ENCODE peak calls at places on chromosomes 12 and 14, in ten cellular contexts. B is CD8-positive, alpha-beta T cell; V is ovary; Y is fibroblast of mammary gland; P is breast epithelium; Q is heart left ventricle; F is transverse colon; J is lung; E is astrocyte of the cerebellum; I is fibroblast of villous mesenchyme. S is an unnamed sample.

GRCh38 chr12:13087766-13088165 is 15.7 kb downstream of the GSG1 start:
- DNase-seq in P (no peak), V (no peak), Q (no peak), F (no peak), E (no peak), Y (no peak), I (no peak), B (no peak), J (no peak), S (no peak)

GRCh38 chr14:105979446-105979845 is 453.1 kb downstream of the TMEM121 start:
- DNase-seq in F (no peak), B (no peak), I (no peak), Y (no peak), P (no peak), V (no peak), Q (no peak), E (no peak), J (no peak), S (no peak)

GRCh38 chr14:86196476-86196875 is 666.5 kb downstream of the FLRT2 start:
- DNase-seq in Q (no peak), F (no peak), B (no peak), Y (no peak), J (no peak), P (no peak), I (no peak), V (no peak), E (no peak), S (no peak)

GRCh38 chr14:28565345-28565744 is 201.2 kb upstream of the FOXG1 start:
- DNase-seq in J (no peak), P (no peak), V (no peak), I (no peak), Q (no peak), E (no peak), Y (no peak), F (no peak), B (no peak), S (no peak)

GRCh38 chr12:96493101-96493500 is 3.7 kb downstream of the CFAP54 start:
- DNase-seq in E (no peak), F (no peak), B (no peak), Y (peak; percentile 60), P (no peak), V (no peak), I (peak; percentile 65), J (no peak), Q (no peak), S (no peak)

GRCh38 chr14:40188006-40188405 is 755.8 kb upstream of the FBXO33 start:
- DNase-seq in I (no peak), Q (no peak), E (peak; percentile 6), J (no peak), Y (peak; percentile 16), V (no peak), F (no peak), B (no peak), P (no peak), S (peak; percentile 26)

GRCh38 chr12:71315328-71315960 is 124.2 kb upstream of the LGR5 start:
- DNase-seq in Q (no peak), V (no peak), I (no peak), Y (no peak), P (no peak), F (no peak), B (no peak), E (no peak), J (no peak), S (no peak)

GRCh38 chr12:107903377-107904061 is 129.0 kb downstream of the ASCL4 start:
- DNase-seq in B (no peak), Q (peak; percentile 52), J (peak; percentile 77), E (no peak), Y (no peak), P (peak; percentile 86), I (peak; percentile 7), V (peak; percentile 21), F (peak; percentile 86), S (peak; percentile 5)

GRCh38 chr12:119288559-119288958 is 46.0 kb upstream of the CCDC60 start:
- DNase-seq in P (no peak), Y (no peak), F (no peak), J (no peak), Q (no peak), I (no peak), V (no peak), B (no peak), E (no peak), S (no peak)

GRCh38 chr14:93655078-93655750 is 133.1 kb downstream of the PRIMA1 start:
- DNase-seq in Y (peak; percentile 61), P (no peak), B (no peak), Q (no peak), I (peak; percentile 37), F (no peak), J (no peak), E (peak; percentile 45), V (no peak), S (peak; percentile 33)

GRCh38 chr14:52551696-52552062 is 626 bp downstream of the TXNDC16 start:
- DNase-seq in F (no peak), I (peak; percentile 30), E (no peak), V (no peak), Q (no peak), B (no peak), J (no peak), P (no peak), Y (peak; percentile 54), S (peak; percentile 52)

GRCh38 chr12:6770094-6770493 is 2.2 kb upstream of the LAG3 start:
- DNase-seq in F (no peak), B (no peak), P (no peak), V (no peak), J (no peak), E (no peak), Q (no peak), I (no peak), Y (no peak), S (no peak)

GRCh38 chr12:6768385-6769002 is 2.3 kb downstream of the PTMS start:
- DNase-seq in I (no peak), P (no peak), Q (no peak), B (no peak), Y (no peak), V (no peak), J (no peak), E (no peak), F (no peak), S (peak; percentile 33)

GRCh38 chr12:6769681-6770080 is 2.6 kb upstream of the LAG3 start:
- DNase-seq in V (no peak), Y (no peak), J (no peak), Q (no peak), I (no peak), F (no peak), E (no peak), P (no peak), B (no peak), S (no peak)

GRCh38 chr12:6767592-6768384 is 1.6 kb downstream of the PTMS start:
- DNase-seq in J (no peak), B (no peak), V (peak; percentile 53), P (no peak), Y (no peak), Q (no peak), F (no peak), E (no peak), I (peak; percentile 32), S (no peak)

DNA sequence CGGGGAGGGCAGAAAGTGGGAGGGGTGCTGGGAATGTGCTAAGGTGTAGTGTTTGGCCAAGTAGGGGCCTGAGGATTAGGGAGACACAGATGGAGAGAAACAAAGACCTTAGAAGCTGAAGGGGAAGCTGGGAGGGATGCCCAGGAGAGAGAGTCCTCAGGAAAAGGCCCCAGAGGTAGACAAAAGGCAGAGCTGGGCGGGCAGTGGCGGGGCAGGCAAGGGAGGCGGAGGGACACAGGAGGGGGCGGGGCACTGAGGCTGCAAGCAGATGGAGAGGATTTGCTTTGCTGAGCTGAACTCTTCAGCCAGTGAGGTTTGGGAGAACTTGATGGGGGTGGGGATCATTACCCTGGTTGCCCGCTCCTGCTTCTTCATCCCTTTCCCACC is 2.8 kb downstream of the PTMS start:
- DNase-seq in P (no peak), V (peak; percentile 69), Y (no peak), Q (peak; percentile 55), I (peak; percentile 61), F (peak; percentile 58), E (no peak), J (no peak), B (no peak), S (peak; percentile 39)
- H3K4me3 ChIP-seq in P (no peak overlapping the region), V (peak overlapping the region; percentile 68), Y (peak overlapping the region; percentile 92), Q (no peak overlapping the region), I (peak overlapping the region; percentile 87), F (no peak overlapping the region), E (peak overlapping the region; percentile 94), J (no peak overlapping the region), B (no peak overlapping the region), S (peak overlapping the region; percentile 93)

DNA sequence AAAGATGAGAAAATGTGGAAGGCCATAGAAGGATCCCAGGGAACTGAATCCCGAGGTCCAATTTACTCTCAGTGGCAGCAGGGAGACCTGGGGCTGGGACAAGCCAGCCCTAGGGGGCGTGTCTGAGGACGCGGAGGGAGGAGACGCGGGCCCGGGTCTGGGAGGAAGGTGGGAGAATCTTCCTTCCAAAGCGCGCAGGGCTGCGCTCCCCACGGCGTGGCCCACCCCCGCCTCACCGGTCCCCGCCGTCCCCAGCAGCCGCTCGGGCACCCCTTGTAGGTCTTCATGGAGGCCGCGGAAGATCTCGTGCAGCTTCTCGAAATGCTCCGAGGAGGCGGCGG is 323 bp downstream of the VTI1B start:
- DNase-seq in B (peak; percentile 39), I (peak; percentile 73), Q (peak; percentile 74), P (peak; percentile 68), J (peak; percentile 62), F (peak; percentile 78), V (peak; percentile 64), E (no peak), Y (peak; percentile 40), S (peak; percentile 49)
- TF ChIP-seq CTCF in B (no peak), I (peak; percentile 27), Q (peak; percentile 40), P (no peak), J (no peak), F (no peak), V (no peak), E (peak; percentile 8), Y (no peak), S (peak; percentile 22)

GRCh38 chr12:130249376-130249775 is 87.1 kb downstream of the FZD10 start:
- DNase-seq in B (no peak), F (no peak), P (no peak), Q (no peak), I (no peak), J (no peak), Y (no peak), E (no peak), V (no peak), S (no peak)
- H3K4me3 ChIP-seq in B (no peak overlapping the region), F (no peak overlapping the region), P (no peak overlapping the region), Q (no peak overlapping the region), I (no peak overlapping the region), J (no peak overlapping the region), Y (no peak overlapping the region), E (no peak overlapping the region), V (no peak overlapping the region), S (no peak overlapping the region)

DNA sequence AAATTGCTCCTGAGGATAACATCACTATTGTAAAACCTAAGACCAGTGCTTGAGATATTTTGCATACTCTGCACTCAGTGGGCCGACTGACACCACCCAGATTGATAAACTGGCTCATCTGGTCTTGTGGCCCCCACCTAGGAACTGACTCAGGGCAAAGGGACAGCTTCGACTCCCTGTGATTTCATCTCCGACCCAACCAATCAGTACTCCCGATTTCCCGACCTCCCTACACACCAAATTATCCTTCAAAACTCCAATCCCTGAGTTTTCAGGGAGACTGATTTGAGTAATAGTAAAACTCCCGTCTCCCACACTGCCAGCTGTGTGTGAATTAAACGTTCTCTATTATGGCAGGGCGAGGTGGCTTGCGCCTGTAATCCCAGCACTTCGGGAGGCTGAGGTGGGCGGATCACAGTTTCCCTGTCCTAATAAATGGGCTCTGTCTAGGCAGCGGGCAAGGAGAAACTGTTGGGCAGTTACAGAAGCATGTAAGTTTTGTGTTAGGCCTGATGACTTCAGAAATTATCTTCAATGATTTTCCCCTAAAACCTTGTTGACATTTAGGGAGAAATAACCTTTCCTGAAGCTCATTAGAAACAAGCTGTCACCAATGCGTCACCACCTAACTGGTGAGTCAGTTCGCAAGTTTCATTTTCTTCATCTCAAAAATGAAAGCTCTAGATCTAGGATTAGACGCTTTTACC is 5.3 kb upstream of the UBC start:
- DNase-seq in Y (peak; percentile 76), I (peak; percentile 68), F (no peak), Q (no peak), V (no peak), J (no peak), E (no peak), B (no peak), P (no peak), S (peak; percentile 56)
- TF ChIP-seq CTCF in Y (no peak), I (no peak), F (no peak), Q (no peak), V (no peak), J (no peak), E (no peak), B (no peak), P (no peak), S (no peak)

S was measured in astrocyte of the spinal cord.